ENCODE peak calls at places on chromosomes 11 and 22, in seven cellular contexts. One of them, this sample, is unnamed.
A peak's percentile ranks its signal among the peaks of the same experiment; 100 is the strongest.

GRCh38 chr22:45064313-45065268 is 54.8 kb upstream of the PHF21B start:
- DNase-seq in activated naive CD4-positive, alpha-beta T cell: peak; percentile 11
- DNase-seq in IMR-90: peak; percentile 87
- DNase-seq in RPMI7951: peak; percentile 90
- DNase-seq in BE2C: no peak
- DNase-seq in GM04503: peak; percentile 39
- DNase-seq in NCI-H460: no peak
- DNase-seq in this sample: peak; percentile 91

GRCh38 chr11:116513894-116514293 is 258.9 kb downstream of the BUD13 start:
- DNase-seq in activated naive CD4-positive, alpha-beta T cell: no peak
- DNase-seq in IMR-90: peak; percentile 28
- DNase-seq in RPMI7951: peak; percentile 30
- DNase-seq in BE2C: peak; percentile 33
- DNase-seq in GM04503: peak; percentile 2
- DNase-seq in NCI-H460: peak; percentile 2
- DNase-seq in this sample: peak; percentile 46

GRCh38 chr22:28930357-28931007 is 47.1 kb downstream of the ZNRF3 start:
- DNase-seq in activated naive CD4-positive, alpha-beta T cell: no peak
- DNase-seq in IMR-90: peak; percentile 21
- DNase-seq in RPMI7951: no peak
- DNase-seq in BE2C: no peak
- DNase-seq in GM04503: no peak
- DNase-seq in NCI-H460: no peak
- DNase-seq in this sample: no peak

GRCh38 chr11:86988351-86988881 is 33.2 kb upstream of the FZD4 start:
- DNase-seq in activated naive CD4-positive, alpha-beta T cell: no peak
- DNase-seq in IMR-90: no peak
- DNase-seq in RPMI7951: no peak
- DNase-seq in BE2C: no peak
- DNase-seq in GM04503: no peak
- DNase-seq in NCI-H460: no peak
- DNase-seq in this sample: no peak

GRCh38 chr11:108498816-108499408 is 728 bp upstream of the POGLUT3 start:
- DNase-seq in activated naive CD4-positive, alpha-beta T cell: no peak
- DNase-seq in IMR-90: no peak
- DNase-seq in RPMI7951: no peak
- DNase-seq in BE2C: no peak
- DNase-seq in GM04503: no peak
- DNase-seq in NCI-H460: no peak
- DNase-seq in this sample: no peak

GRCh38 chr11:114606003-114606801 is 10.6 kb upstream of the NXPE4 start:
- DNase-seq in activated naive CD4-positive, alpha-beta T cell: no peak
- DNase-seq in IMR-90: peak; percentile 3
- DNase-seq in RPMI7951: peak; percentile 7
- DNase-seq in BE2C: no peak
- DNase-seq in GM04503: no peak
- DNase-seq in NCI-H460: no peak
- DNase-seq in this sample: peak; percentile 8

GRCh38 chr11:96393753-96394348 is 4.0 kb downstream of the JRKL start:
- DNase-seq in activated naive CD4-positive, alpha-beta T cell: no peak
- DNase-seq in IMR-90: peak; percentile 61
- DNase-seq in RPMI7951: peak; percentile 53
- DNase-seq in BE2C: no peak
- DNase-seq in GM04503: peak; percentile 5
- DNase-seq in NCI-H460: peak; percentile 39
- DNase-seq in this sample: peak; percentile 66

GRCh38 chr11:124194696-124195418 is 11.7 kb downstream of the OR10D3 start:
- DNase-seq in activated naive CD4-positive, alpha-beta T cell: no peak
- DNase-seq in IMR-90: peak; percentile 58
- DNase-seq in RPMI7951: peak; percentile 57
- DNase-seq in BE2C: peak; percentile 69
- DNase-seq in GM04503: no peak
- DNase-seq in NCI-H460: peak; percentile 68
- DNase-seq in this sample: peak; percentile 74

GRCh38 chr11:114134870-114135269 is 75.4 kb downstream of the ZBTB16 start:
- DNase-seq in activated naive CD4-positive, alpha-beta T cell: no peak
- DNase-seq in IMR-90: peak; percentile 5
- DNase-seq in RPMI7951: peak; percentile 88
- DNase-seq in BE2C: no peak
- DNase-seq in GM04503: peak; percentile 55
- DNase-seq in NCI-H460: no peak
- DNase-seq in this sample: peak; percentile 97

GRCh38 chr11:108672113-108672512 is 7.2 kb downstream of the DDX10 start:
- DNase-seq in activated naive CD4-positive, alpha-beta T cell: no peak
- DNase-seq in IMR-90: peak; percentile 61
- DNase-seq in RPMI7951: peak; percentile 2
- DNase-seq in BE2C: no peak
- DNase-seq in GM04503: no peak
- DNase-seq in NCI-H460: no peak
- DNase-seq in this sample: peak; percentile 49

GRCh38 chr22:24429411-24430365 is 2.3 kb downstream of the ADORA2A start:
- DNase-seq in activated naive CD4-positive, alpha-beta T cell: no peak
- DNase-seq in IMR-90: peak; percentile 22
- DNase-seq in RPMI7951: peak; percentile 68
- DNase-seq in BE2C: peak; percentile 71
- DNase-seq in GM04503: no peak
- DNase-seq in NCI-H460: no peak
- DNase-seq in this sample: no peak

GRCh38 chr11:2207212-2207611 is 35.6 kb upstream of the TH start:
- DNase-seq in activated naive CD4-positive, alpha-beta T cell: no peak
- DNase-seq in IMR-90: no peak
- DNase-seq in RPMI7951: no peak
- DNase-seq in BE2C: no peak
- DNase-seq in GM04503: no peak
- DNase-seq in NCI-H460: no peak
- DNase-seq in this sample: no peak

GRCh38 chr11:16867097-16867496 is 128.7 kb downstream of the C11orf58 start:
- DNase-seq in activated naive CD4-positive, alpha-beta T cell: no peak
- DNase-seq in IMR-90: no peak
- DNase-seq in RPMI7951: no peak
- DNase-seq in BE2C: no peak
- DNase-seq in GM04503: no peak
- DNase-seq in NCI-H460: no peak
- DNase-seq in this sample: no peak

GRCh38 chr22:50524664-50525103 is 714 bp downstream of the SCO2 start:
- DNase-seq in activated naive CD4-positive, alpha-beta T cell: no peak
- DNase-seq in IMR-90: no peak
- DNase-seq in RPMI7951: peak; percentile 47
- DNase-seq in BE2C: no peak
- DNase-seq in GM04503: no peak
- DNase-seq in NCI-H460: no peak
- DNase-seq in this sample: no peak

GRCh38 chr22:24305260-24305692 is 34.6 kb downstream of the SPECC1L start:
- DNase-seq in activated naive CD4-positive, alpha-beta T cell: no peak
- DNase-seq in IMR-90: peak; percentile 4
- DNase-seq in RPMI7951: no peak
- DNase-seq in BE2C: no peak
- DNase-seq in GM04503: no peak
- DNase-seq in NCI-H460: no peak
- DNase-seq in this sample: no peak

GRCh38 chr11:64124147-64124546 is 41.8 kb downstream of the MACROD1 start:
- DNase-seq in activated naive CD4-positive, alpha-beta T cell: no peak
- DNase-seq in IMR-90: no peak
- DNase-seq in RPMI7951: peak; percentile 73
- DNase-seq in BE2C: peak; percentile 69
- DNase-seq in GM04503: no peak
- DNase-seq in NCI-H460: no peak
- DNase-seq in this sample: no peak

GRCh38 chr11:60899021-60899936 is 7.1 kb downstream of the PRPF19 start:
- DNase-seq in activated naive CD4-positive, alpha-beta T cell: no peak
- DNase-seq in IMR-90: peak; percentile 73
- DNase-seq in RPMI7951: peak; percentile 63
- DNase-seq in BE2C: peak; percentile 30
- DNase-seq in GM04503: no peak
- DNase-seq in NCI-H460: peak; percentile 58
- DNase-seq in this sample: peak; percentile 68

GRCh38 chr11:2760196-2760871 is 60.5 kb upstream of the KCNQ1OT1 start:
- DNase-seq in activated naive CD4-positive, alpha-beta T cell: no peak
- DNase-seq in IMR-90: no peak
- DNase-seq in RPMI7951: no peak
- DNase-seq in BE2C: no peak
- DNase-seq in GM04503: no peak
- DNase-seq in NCI-H460: no peak
- DNase-seq in this sample: no peak

GRCh38 chr11:75271730-75272129 is 31.2 kb downstream of the TPBGL start:
- DNase-seq in activated naive CD4-positive, alpha-beta T cell: no peak
- DNase-seq in IMR-90: no peak
- DNase-seq in RPMI7951: no peak
- DNase-seq in BE2C: no peak
- DNase-seq in GM04503: no peak
- DNase-seq in NCI-H460: no peak
- DNase-seq in this sample: no peak

GRCh38 chr22:32837803-32838202 is 36.3 kb downstream of the TIMP3 start:
- DNase-seq in activated naive CD4-positive, alpha-beta T cell: no peak
- DNase-seq in IMR-90: no peak
- DNase-seq in RPMI7951: no peak
- DNase-seq in BE2C: no peak
- DNase-seq in GM04503: no peak
- DNase-seq in NCI-H460: no peak
- DNase-seq in this sample: no peak

GRCh38 chr11:57316017-57316416 is 8.7 kb downstream of the TNKS1BP1 start:
- DNase-seq in activated naive CD4-positive, alpha-beta T cell: no peak
- DNase-seq in IMR-90: no peak
- DNase-seq in RPMI7951: no peak
- DNase-seq in BE2C: no peak
- DNase-seq in GM04503: no peak
- DNase-seq in NCI-H460: no peak
- DNase-seq in this sample: peak; percentile 37

GRCh38 chr22:49301398-49302149 is 526.1 kb downstream of the BRD1 start:
- DNase-seq in activated naive CD4-positive, alpha-beta T cell: no peak
- DNase-seq in IMR-90: no peak
- DNase-seq in RPMI7951: no peak
- DNase-seq in BE2C: no peak
- DNase-seq in GM04503: no peak
- DNase-seq in NCI-H460: no peak
- DNase-seq in this sample: no peak

GRCh38 chr11:69159153-69159850 is 3.6 kb downstream of the SMIM38 start:
- DNase-seq in activated naive CD4-positive, alpha-beta T cell: no peak
- DNase-seq in IMR-90: no peak
- DNase-seq in RPMI7951: no peak
- DNase-seq in BE2C: no peak
- DNase-seq in GM04503: no peak
- DNase-seq in NCI-H460: no peak
- DNase-seq in this sample: no peak

GRCh38 chr22:20624161-20624616 is 116.8 kb downstream of the MED15 start:
- DNase-seq in activated naive CD4-positive, alpha-beta T cell: no peak
- DNase-seq in IMR-90: peak; percentile 31
- DNase-seq in RPMI7951: peak; percentile 30
- DNase-seq in BE2C: no peak
- DNase-seq in GM04503: peak; percentile 1
- DNase-seq in NCI-H460: no peak
- DNase-seq in this sample: peak; percentile 49

GRCh38 chr22:32760815-32761214 is 40.7 kb upstream of the TIMP3 start:
- DNase-seq in activated naive CD4-positive, alpha-beta T cell: no peak
- DNase-seq in IMR-90: no peak
- DNase-seq in RPMI7951: no peak
- DNase-seq in BE2C: no peak
- DNase-seq in GM04503: no peak
- DNase-seq in NCI-H460: no peak
- DNase-seq in this sample: no peak

GRCh38 chr11:32435511-32435946 is at the start of gene WT1:
- DNase-seq in activated naive CD4-positive, alpha-beta T cell: no peak
- DNase-seq in IMR-90: no peak
- DNase-seq in RPMI7951: peak; percentile 62
- DNase-seq in BE2C: peak; percentile 59
- DNase-seq in GM04503: no peak
- DNase-seq in NCI-H460: no peak
- DNase-seq in this sample: no peak

GRCh38 chr11:104926771-104927470 is 28.7 kb upstream of the CASP12 start:
- DNase-seq in activated naive CD4-positive, alpha-beta T cell: no peak
- DNase-seq in IMR-90: no peak
- DNase-seq in RPMI7951: no peak
- DNase-seq in BE2C: no peak
- DNase-seq in GM04503: no peak
- DNase-seq in NCI-H460: no peak
- DNase-seq in this sample: no peak

GRCh38 chr11:11813288-11813962 is 28.3 kb upstream of the USP47 start:
- DNase-seq in activated naive CD4-positive, alpha-beta T cell: no peak
- DNase-seq in IMR-90: peak; percentile 97
- DNase-seq in RPMI7951: peak; percentile 78
- DNase-seq in BE2C: no peak
- DNase-seq in GM04503: peak; percentile 87
- DNase-seq in NCI-H460: peak; percentile 30
- DNase-seq in this sample: peak; percentile 96

GRCh38 chr11:1863352-1864215 is 10.7 kb downstream of the LSP1 start:
- DNase-seq in activated naive CD4-positive, alpha-beta T cell: no peak
- DNase-seq in IMR-90: peak; percentile 86
- DNase-seq in RPMI7951: peak; percentile 92
- DNase-seq in BE2C: peak; percentile 73
- DNase-seq in GM04503: peak; percentile 46
- DNase-seq in NCI-H460: peak; percentile 43
- DNase-seq in this sample: peak; percentile 87

GRCh38 chr11:2750601-2751522 is 51.1 kb upstream of the KCNQ1OT1 start:
- DNase-seq in activated naive CD4-positive, alpha-beta T cell: no peak
- DNase-seq in IMR-90: no peak
- DNase-seq in RPMI7951: no peak
- DNase-seq in BE2C: peak; percentile 48
- DNase-seq in GM04503: no peak
- DNase-seq in NCI-H460: no peak
- DNase-seq in this sample: no peak

GRCh38 chr11:44300881-44301855 is 8.8 kb downstream of the ALX4 start:
- DNase-seq in activated naive CD4-positive, alpha-beta T cell: no peak
- DNase-seq in IMR-90: no peak
- DNase-seq in RPMI7951: peak; percentile 91
- DNase-seq in BE2C: no peak
- DNase-seq in GM04503: no peak
- DNase-seq in NCI-H460: no peak
- DNase-seq in this sample: peak; percentile 72

GRCh38 chr11:62025429-62026105 is 58.1 kb upstream of the FTH1 start:
- DNase-seq in activated naive CD4-positive, alpha-beta T cell: no peak
- DNase-seq in IMR-90: peak; percentile 91
- DNase-seq in RPMI7951: peak; percentile 94
- DNase-seq in BE2C: no peak
- DNase-seq in GM04503: peak; percentile 87
- DNase-seq in NCI-H460: peak; percentile 92
- DNase-seq in this sample: peak; percentile 97

GRCh38 chr11:18618341-18619025 is 15.7 kb downstream of the SPTY2D1 start:
- DNase-seq in activated naive CD4-positive, alpha-beta T cell: no peak
- DNase-seq in IMR-90: peak; percentile 73
- DNase-seq in RPMI7951: no peak
- DNase-seq in BE2C: no peak
- DNase-seq in GM04503: no peak
- DNase-seq in NCI-H460: no peak
- DNase-seq in this sample: peak; percentile 46

GRCh38 chr11:69388661-69389060 is 92.8 kb upstream of the LINC01488 start:
- DNase-seq in activated naive CD4-positive, alpha-beta T cell: no peak
- DNase-seq in IMR-90: no peak
- DNase-seq in RPMI7951: no peak
- DNase-seq in BE2C: no peak
- DNase-seq in GM04503: no peak
- DNase-seq in NCI-H460: no peak
- DNase-seq in this sample: no peak

GRCh38 chr11:86740628-86741488 is 59.5 kb upstream of the PRSS23 start:
- DNase-seq in activated naive CD4-positive, alpha-beta T cell: no peak
- DNase-seq in IMR-90: peak; percentile 98
- DNase-seq in RPMI7951: peak; percentile 97
- DNase-seq in BE2C: no peak
- DNase-seq in GM04503: peak; percentile 78
- DNase-seq in NCI-H460: peak; percentile 88
- DNase-seq in this sample: peak; percentile 97

GRCh38 chr11:67126986-67127385 is 7.9 kb downstream of the KDM2A start:
- DNase-seq in activated naive CD4-positive, alpha-beta T cell: no peak
- DNase-seq in IMR-90: no peak
- DNase-seq in RPMI7951: no peak
- DNase-seq in BE2C: no peak
- DNase-seq in GM04503: no peak
- DNase-seq in NCI-H460: no peak
- DNase-seq in this sample: no peak

This sample was measured in fibroblast of mammary gland.